ENCODE peak calls at places on chromosomes 13 and 19, in nine cellular contexts. B is esophagus squamous epithelium, K is K562, V is right atrium auricular region, Y is Peyer's patch, C is PC-3, D is body of pancreas, A is dorsolateral prefrontal cortex, G is stomach. P is an unnamed sample. For H3K27me3, the result is how much of the 10 kb centered on the place peaks cover.

GRCh38 chr13:47168086-47168485 is 271.2 kb upstream of the HTR2A start:
- DNase-seq in B (no peak), K (no peak), V (no peak), Y (no peak), C (peak), D (no peak), A (no peak), G (no peak), P (no peak)

GRCh38 chr13:31022491-31022890 is 90.0 kb downstream of the TEX26 start:
- DNase-seq in B (no peak), K (no peak), V (no peak), Y (no peak), C (no peak), D (no peak), A (peak), G (no peak), P (no peak)

GRCh38 chr19:2335848-2336247 is 7.4 kb downstream of the SPPL2B start:
- DNase-seq in B (no peak), K (no peak), V (no peak), Y (no peak), C (no peak), D (no peak), A (no peak), G (no peak), P (no peak)

GRCh38 chr19:13849277-13849676 is 27.7 kb upstream of the NANOS3 start:
- DNase-seq in B (no peak), K (no peak), V (no peak), Y (no peak), C (peak), D (no peak), A (no peak), G (no peak), P (no peak)

GRCh38 chr13:33536639-33537425 is 251.3 kb upstream of the STARD13 start:
- DNase-seq in B (no peak), K (no peak), V (no peak), Y (no peak), C (peak), D (no peak), A (no peak), G (no peak), P (no peak)

GRCh38 chr19:1992759-1993260 is 22.7 kb downstream of the BTBD2 start:
- DNase-seq in B (no peak), K (peak), V (no peak), Y (no peak), C (peak), D (no peak), A (no peak), G (no peak), P (no peak)

GRCh38 chr13:65063753-65064152 is 2166.4 kb downstream of the PCDH9 start:
- DNase-seq in B (no peak), K (no peak), V (no peak), Y (no peak), C (peak), D (no peak), A (no peak), G (no peak), P (no peak)

GRCh38 chr19:31372245-31372781 is 23.1 kb upstream of the TSHZ3 start:
- DNase-seq in B (no peak), K (no peak), V (no peak), Y (no peak), C (no peak), D (no peak), A (no peak), G (no peak), P (peak)

GRCh38 chr19:12778020-12778904 is 2.9 kb upstream of the HOOK2 start:
- DNase-seq in B (no peak), K (peak), V (peak), Y (peak), C (peak), D (peak), A (peak), G (peak), P (peak)

GRCh38 chr13:25085125-25085742 is 10.7 kb upstream of the PABPC3 start:
- DNase-seq in B (no peak), K (peak), V (no peak), Y (no peak), C (peak), D (peak), A (peak), G (peak), P (peak)

GRCh38 chr19:29122185-29122584 is 90.8 kb downstream of the UQCRFS1 start:
- DNase-seq in B (no peak), K (no peak), V (no peak), Y (no peak), C (no peak), D (no peak), A (no peak), G (no peak), P (no peak)

GRCh38 chr19:16416996-16417395 is 54.8 kb downstream of the EPS15L1 start:
- DNase-seq in B (no peak), K (no peak), V (no peak), Y (no peak), C (no peak), D (no peak), A (no peak), G (no peak), P (peak)

GRCh38 chr19:2552859-2553258 is 76.9 kb downstream of the GADD45B start:
- DNase-seq in B (no peak), K (peak), V (no peak), Y (peak), C (peak), D (no peak), A (no peak), G (no peak), P (no peak)

GRCh38 chr13:51524312-51524711 is 60.0 kb upstream of the WDFY2 start:
- DNase-seq in B (no peak), K (no peak), V (no peak), Y (no peak), C (peak), D (no peak), A (no peak), G (no peak), P (no peak)

GRCh38 chr19:51664131-51664530 is 17.5 kb upstream of the SIGLEC14 start:
- DNase-seq in B (no peak), K (no peak), V (no peak), Y (no peak), C (no peak), D (no peak), A (no peak), G (no peak), P (no peak)

GRCh38 chr19:35519291-35519690 is 5.8 kb upstream of the DMKN start:
- DNase-seq in B (no peak), K (no peak), V (no peak), Y (no peak), C (peak), D (no peak), A (no peak), G (no peak), P (no peak)

GRCh38 chr19:5953034-5953589 is 24.8 kb downstream of the RANBP3 start:
- DNase-seq in B (no peak), K (no peak), V (no peak), Y (no peak), C (no peak), D (no peak), A (no peak), G (no peak), P (no peak)

GRCh38 chr19:3535235-3535921 is 3.6 kb upstream of the TEKTIP1 start:
- DNase-seq in B (no peak), K (no peak), V (no peak), Y (no peak), C (no peak), D (no peak), A (no peak), G (no peak), P (no peak)

GRCh38 chr13:111393221-111393790 is 72.9 kb downstream of the TEX29 start:
- DNase-seq in B (no peak), K (no peak), V (no peak), Y (no peak), C (no peak), D (no peak), A (no peak), G (peak), P (no peak)

GRCh38 chr13:112867301-112867711 is 101.7 kb upstream of the MCF2L start:
- DNase-seq in B (no peak), K (no peak), V (no peak), Y (peak), C (no peak), D (no peak), A (no peak), G (no peak), P (no peak)

GRCh38 chr19:18494267-18494607 is 27.6 kb downstream of the ELL start:
- DNase-seq in B (no peak), K (no peak), V (no peak), Y (no peak), C (no peak), D (no peak), A (no peak), G (no peak), P (no peak)

GRCh38 chr19:56170261-56170660 is 5.5 kb upstream of the GALP start:
- DNase-seq in B (no peak), K (peak), V (peak), Y (peak), C (peak), D (peak), A (no peak), G (no peak), P (no peak)

GRCh38 chr19:4602173-4602788 is 37.0 kb upstream of the TNFAIP8L1 start:
- DNase-seq in B (no peak), K (no peak), V (no peak), Y (no peak), C (no peak), D (no peak), A (no peak), G (no peak), P (no peak)

GRCh38 chr13:23447927-23448326 is 14.4 kb upstream of the SACS start:
- DNase-seq in B (no peak), K (no peak), V (no peak), Y (no peak), C (no peak), D (no peak), A (no peak), G (no peak), P (peak)

GRCh38 chr19:17333611-17334413 is 843 bp downstream of the ANO8 start:
- DNase-seq in B (no peak), K (peak), V (no peak), Y (peak), C (peak), D (no peak), A (peak), G (peak), P (no peak)

GRCh38 chr19:10544242-10544752 is 593 bp downstream of the ATG4D start:
- DNase-seq in B (no peak), K (peak), V (no peak), Y (peak), C (no peak), D (peak), A (no peak), G (peak), P (no peak)

GRCh38 chr13:28750187-28751045 is 31.6 kb upstream of the SLC46A3 start:
- DNase-seq in B (no peak), K (no peak), V (no peak), Y (no peak), C (peak), D (no peak), A (no peak), G (no peak), P (no peak)

GRCh38 chr19:3441986-3442329 is 38.4 kb downstream of the SMIM24 start:
- DNase-seq in B (no peak), K (no peak), V (no peak), Y (no peak), C (no peak), D (no peak), A (no peak), G (no peak), P (no peak)

DNA sequence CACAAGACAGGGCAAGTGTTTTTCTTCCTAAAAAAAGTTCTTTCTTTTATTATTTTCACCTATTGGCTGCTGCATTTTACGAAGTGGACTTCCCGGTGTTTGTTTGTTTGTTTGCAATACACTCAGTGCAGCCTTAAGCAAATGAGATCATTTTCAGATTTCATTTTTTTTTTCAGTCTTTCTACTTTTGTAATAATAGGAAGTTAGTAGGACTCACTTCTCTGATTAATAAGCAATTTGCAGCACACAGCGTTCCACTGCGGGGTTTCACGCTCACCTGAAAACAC is 128.3 kb downstream of the STK24 start:
- DNase-seq in B (no peak), K (no peak), V (no peak), Y (no peak), C (no peak), D (no peak), A (no peak), G (no peak), P (no peak)
- H3K27ac ChIP-seq in B (peak), K (no peak), V (no peak), Y (no peak), C (no peak), D (no peak), A (no peak), G (no peak), P (no peak)

GRCh38 chr19:46076951-46077814 is 36.4 kb upstream of the IGFL4 start:
- DNase-seq in B (no peak), K (peak), V (no peak), Y (peak), C (peak), D (peak), A (peak), G (peak), P (peak)

GRCh38 chr19:46077815-46078167 is 37.0 kb upstream of the IGFL4 start:
- DNase-seq in B (no peak), K (no peak), V (no peak), Y (no peak), C (no peak), D (no peak), A (no peak), G (no peak), P (no peak)

GRCh38 chr19:46080561-46080960 is 39.8 kb upstream of the IGFL4 start:
- DNase-seq in B (no peak), K (no peak), V (no peak), Y (no peak), C (peak), D (no peak), A (no peak), G (no peak), P (peak)

GRCh38 chr19:46073268-46073922 is 32.6 kb upstream of the IGFL4 start:
- DNase-seq in B (no peak), K (no peak), V (no peak), Y (no peak), C (peak), D (no peak), A (no peak), G (no peak), P (no peak)

DNA sequence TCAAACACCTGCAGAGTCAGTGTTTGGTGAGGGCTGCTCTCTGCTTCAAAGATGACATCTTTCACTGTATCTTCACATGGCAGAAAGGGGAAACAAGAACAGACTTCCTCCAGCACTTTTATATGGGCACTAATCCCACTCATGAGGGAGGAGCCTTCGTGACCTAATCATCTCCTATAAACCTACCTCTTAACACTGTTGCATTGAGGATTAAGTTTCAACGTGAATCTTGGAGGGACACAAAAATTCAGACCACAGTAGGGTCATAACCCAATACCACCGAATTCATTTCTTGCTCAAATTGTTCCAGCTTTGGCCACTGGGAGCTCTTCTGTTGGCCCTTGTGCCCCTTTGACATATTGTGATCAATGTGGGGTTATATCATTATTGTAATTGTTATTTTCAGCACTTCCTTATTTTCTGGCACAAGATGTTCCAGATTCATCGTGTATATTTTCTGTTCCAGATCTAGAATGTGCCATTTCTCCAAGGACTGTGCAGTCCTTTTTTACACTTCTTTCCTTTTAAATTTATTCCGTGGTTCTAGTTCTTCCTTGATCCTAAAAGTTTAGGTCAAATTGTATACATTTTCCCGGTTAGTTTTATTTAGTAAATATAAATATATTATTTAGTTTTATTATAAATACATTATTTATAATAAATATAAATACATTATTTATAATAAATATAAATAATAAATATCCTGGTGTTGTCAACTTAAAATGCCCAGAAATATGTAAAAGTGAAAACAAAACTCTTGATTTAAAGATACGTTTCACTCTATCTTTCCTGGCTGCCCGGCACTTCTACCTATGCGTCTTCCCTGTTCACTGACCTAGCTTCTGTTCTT is 35.5 kb upstream of the IGFL4 start:
- DNase-seq in B (no peak), K (no peak), V (no peak), Y (no peak), C (peak), D (no peak), A (no peak), G (no peak), P (no peak)
- H3K27me3 ChIP-seq in B (half or more), K (under half), V (under half), Y (under half), C (under half), D (under half), A (under half), G (half or more), P (under half)

GRCh38 chr19:38719761-38720558 is 24.3 kb downstream of the CAPN12 start:
- DNase-seq in B (no peak), K (no peak), V (no peak), Y (no peak), C (no peak), D (no peak), A (no peak), G (no peak), P (peak)
- H3K27ac ChIP-seq in B (peak), K (no peak), V (peak), Y (peak), C (peak), D (peak), A (peak), G (peak), P (peak)

DNA sequence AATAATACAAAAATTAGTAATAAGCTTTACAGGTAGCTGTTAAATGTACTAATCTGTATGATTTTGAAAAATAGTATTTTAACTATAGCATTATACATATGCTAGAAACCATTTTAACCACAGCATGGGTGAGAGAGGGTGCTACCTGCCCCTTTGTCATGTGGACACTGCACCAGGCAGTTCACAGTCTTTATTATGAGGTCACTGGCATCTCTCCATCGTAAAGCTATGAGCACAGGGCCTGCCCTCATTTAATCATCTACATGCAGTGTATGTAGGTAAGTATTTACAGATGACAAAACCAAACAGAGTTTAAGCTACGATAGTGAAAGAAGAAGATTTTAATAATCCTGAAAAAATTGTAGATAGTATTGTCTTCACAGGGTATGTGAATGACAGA is 21.7 kb downstream of the EDNRB start:
- DNase-seq in B (no peak), K (no peak), V (no peak), Y (no peak), C (peak), D (no peak), A (no peak), G (no peak), P (no peak)
- H3K27me3 ChIP-seq in B (under half), K (under half), V (under half), Y (under half), C (under half), D (under half), A (under half), G (under half), P (under half)

DNA sequence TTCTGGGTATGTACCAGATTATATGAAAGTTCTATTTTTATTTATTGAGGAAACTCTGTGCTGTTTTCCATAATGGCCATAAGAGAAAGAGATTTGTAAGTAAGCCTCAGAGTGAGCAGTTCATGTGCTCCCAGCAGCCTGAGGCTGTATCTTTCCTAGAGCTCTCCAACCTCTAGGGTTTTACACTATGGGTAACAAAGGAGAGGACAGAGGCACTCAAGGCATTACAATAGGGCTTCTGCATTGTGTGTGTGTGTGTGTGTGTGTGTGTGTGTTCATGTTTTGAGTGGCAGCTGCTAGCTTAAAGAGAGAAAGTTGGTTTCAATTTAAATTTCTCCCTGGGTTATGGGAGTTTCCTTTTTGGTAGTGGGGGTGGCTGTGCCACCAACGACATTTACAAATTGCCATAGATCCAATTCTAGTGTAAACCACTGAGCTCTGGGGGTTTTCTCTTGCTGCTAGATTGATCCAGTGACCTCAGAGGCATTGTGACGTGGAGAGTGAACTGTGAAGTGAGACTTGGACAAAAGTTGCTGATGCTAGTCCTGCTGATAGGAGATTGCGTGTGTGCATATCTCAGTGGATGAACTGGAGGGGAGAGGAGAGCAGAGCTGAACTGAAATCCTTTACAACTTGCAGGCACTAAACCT is 67.3 kb upstream of the OLFM4 start:
- DNase-seq in B (no peak), K (no peak), V (no peak), Y (no peak), C (no peak), D (no peak), A (no peak), G (no peak), P (no peak)
- H3K27ac ChIP-seq in B (no peak), K (no peak), V (no peak), Y (no peak), C (no peak), D (no peak), A (no peak), G (no peak), P (no peak)